ENCODE peak calls at places on chromosomes 4 and X, in seven cellular contexts. J is fibroblast of pulmonary artery, G is Peyer's patch, K is upper lobe of right lung, Z is kidney epithelial cell, B is AG04450, C is astrocyte of the cerebellum. V is an unnamed sample.

GRCh38 chr4:95596676-95597075 is 47.9 kb upstream of the UNC5C start:
- DNase-seq in J (no peak), G (no peak), K (no peak), Z (no peak), B (no peak), C (no peak), V (no peak)

GRCh38 chr4:108454227-108454626 is 166.1 kb upstream of the RPL34 start:
- DNase-seq in J (no peak), G (no peak), K (no peak), Z (no peak), B (no peak), C (peak), V (no peak)

GRCh38 chr4:138104462-138104775 is 137.7 kb downstream of the SLC7A11 start:
- DNase-seq in J (no peak), G (no peak), K (no peak), Z (no peak), B (no peak), C (no peak), V (no peak)

GRCh38 chrX:63855896-63856295 is 70.9 kb upstream of the ARHGEF9 start:
- DNase-seq in J (no peak), G (no peak), K (no peak), Z (no peak), B (no peak), C (no peak), V (no peak)

GRCh38 chr4:162061214-162061613 is 102.6 kb downstream of the FSTL5 start:
- DNase-seq in J (no peak), G (no peak), K (no peak), Z (peak), B (no peak), C (no peak), V (no peak)

GRCh38 chr4:113471141-113471860 is 290.2 kb downstream of the CAMK2D start:
- DNase-seq in J (peak), G (no peak), K (no peak), Z (no peak), B (no peak), C (peak), V (no peak)

GRCh38 chrX:40202456-40202855 is 104.7 kb upstream of the BCOR start:
- DNase-seq in J (no peak), G (no peak), K (no peak), Z (no peak), B (no peak), C (no peak), V (no peak)

GRCh38 chrX:50003927-50004326 is 81.5 kb downstream of the CLCN5 start:
- DNase-seq in J (no peak), G (no peak), K (no peak), Z (no peak), B (no peak), C (no peak), V (no peak)

GRCh38 chrX:109839694-109840358 is 106.8 kb upstream of the ACSL4 start:
- DNase-seq in J (peak), G (no peak), K (peak), Z (no peak), B (no peak), C (no peak), V (no peak)

GRCh38 chrX:121569609-121570008 is 522.2 kb downstream of the GLUD2 start:
- DNase-seq in J (no peak), G (no peak), K (no peak), Z (no peak), B (no peak), C (no peak), V (no peak)

GRCh38 chrX:18220786-18221185 is at the start of gene BEND2:
- DNase-seq in J (no peak), G (no peak), K (no peak), Z (no peak), B (no peak), C (no peak), V (no peak)

GRCh38 chrX:47605024-47605423 is 14.6 kb downstream of the SYN1 start:
- DNase-seq in J (no peak), G (no peak), K (no peak), Z (no peak), B (no peak), C (no peak), V (no peak)

GRCh38 chr4:173488656-173489055 is 41.4 kb downstream of the HAND2 start:
- DNase-seq in J (peak), G (no peak), K (no peak), Z (no peak), B (no peak), C (no peak), V (no peak)

GRCh38 chr4:77880784-77881183 is 18.2 kb downstream of the MRPL1 start:
- DNase-seq in J (no peak), G (no peak), K (no peak), Z (no peak), B (no peak), C (no peak), V (no peak)

GRCh38 chr4:188452097-188452496 is 312.9 kb downstream of the TRIML1 start:
- DNase-seq in J (no peak), G (no peak), K (no peak), Z (no peak), B (no peak), C (no peak), V (no peak)

GRCh38 chr4:2353222-2354107 is 65.0 kb downstream of the ZFYVE28 start:
- DNase-seq in J (peak), G (peak), K (peak), Z (no peak), B (no peak), C (no peak), V (no peak)

GRCh38 chrX:112874614-112875013 is 34.0 kb upstream of the AMOT start:
- DNase-seq in J (no peak), G (no peak), K (no peak), Z (no peak), B (no peak), C (no peak), V (no peak)

GRCh38 chr4:4640692-4641091 is 98.8 kb upstream of the STX18 start:
- DNase-seq in J (no peak), G (no peak), K (no peak), Z (no peak), B (no peak), C (no peak), V (no peak)

GRCh38 chr4:40718571-40718970 is 31.2 kb upstream of the NSUN7 start:
- DNase-seq in J (no peak), G (peak), K (no peak), Z (no peak), B (no peak), C (no peak), V (peak)

GRCh38 chr4:41426523-41426922 is 111.4 kb upstream of the LIMCH1 start:
- DNase-seq in J (no peak), G (no peak), K (no peak), Z (no peak), B (no peak), C (no peak), V (no peak)

GRCh38 chrX:30821116-30821515 is 67.9 kb downstream of the TAB3 start:
- DNase-seq in J (no peak), G (no peak), K (no peak), Z (no peak), B (no peak), C (no peak), V (no peak)

GRCh38 chr4:114037981-114038380 is 58.5 kb upstream of the ARSJ start:
- DNase-seq in J (no peak), G (no peak), K (no peak), Z (no peak), B (no peak), C (no peak), V (no peak)

GRCh38 chr4:2799444-2799911 is 6.6 kb downstream of the SH3BP2 start:
- DNase-seq in J (no peak), G (peak), K (peak), Z (no peak), B (no peak), C (no peak), V (no peak)

GRCh38 chr4:151291485-151291884 is 14.5 kb downstream of the PRSS48 start:
- DNase-seq in J (no peak), G (no peak), K (no peak), Z (no peak), B (no peak), C (no peak), V (no peak)

GRCh38 chrX:141405486-141405877 is 163.2 kb upstream of the SPANXC start:
- DNase-seq in J (peak), G (no peak), K (no peak), Z (no peak), B (no peak), C (no peak), V (no peak)

GRCh38 chr4:48905363-48906015 is 1.1 kb downstream of the OCIAD2 start:
- DNase-seq in J (peak), G (peak), K (no peak), Z (peak), B (no peak), C (no peak), V (peak)

GRCh38 chr4:133624744-133625143 is 475.6 kb downstream of the PCDH10 start:
- DNase-seq in J (no peak), G (no peak), K (no peak), Z (no peak), B (no peak), C (no peak), V (no peak)

GRCh38 chrX:19017271-19017670 is 33.4 kb upstream of the PHKA2 start:
- DNase-seq in J (peak), G (no peak), K (no peak), Z (no peak), B (no peak), C (no peak), V (no peak)

GRCh38 chrX:125170459-125170858 is 149.2 kb upstream of the TEX13C start:
- DNase-seq in J (no peak), G (no peak), K (no peak), Z (no peak), B (no peak), C (no peak), V (no peak)

GRCh38 chr4:112213850-112214249 is 17.7 kb upstream of the AP1AR start:
- DNase-seq in J (peak), G (no peak), K (no peak), Z (no peak), B (peak), C (no peak), V (no peak)

GRCh38 chr4:5622596-5622995 is 85.8 kb downstream of the EVC2 start:
- DNase-seq in J (no peak), G (no peak), K (no peak), Z (no peak), B (no peak), C (no peak), V (no peak)

GRCh38 chr4:188781655-188782054 is 642.4 kb downstream of the TRIML1 start:
- DNase-seq in J (no peak), G (no peak), K (no peak), Z (no peak), B (no peak), C (no peak), V (no peak)

GRCh38 chr4:107035711-107036601 is at the start of gene DKK2:
- DNase-seq in J (no peak), G (peak), K (peak), Z (no peak), B (no peak), C (no peak), V (no peak)

GRCh38 chr4:107034982-107035710 is 967 bp downstream of the DKK2 start:
- DNase-seq in J (no peak), G (peak), K (no peak), Z (no peak), B (no peak), C (no peak), V (no peak)

GRCh38 chr4:107037188-107037587 is 1.1 kb upstream of the DKK2 start:
- DNase-seq in J (peak), G (peak), K (peak), Z (no peak), B (no peak), C (no peak), V (no peak)

GRCh38 chr4:107036602-107037151 is 564 bp upstream of the DKK2 start:
- DNase-seq in J (no peak), G (no peak), K (no peak), Z (no peak), B (no peak), C (no peak), V (no peak)

DNA sequence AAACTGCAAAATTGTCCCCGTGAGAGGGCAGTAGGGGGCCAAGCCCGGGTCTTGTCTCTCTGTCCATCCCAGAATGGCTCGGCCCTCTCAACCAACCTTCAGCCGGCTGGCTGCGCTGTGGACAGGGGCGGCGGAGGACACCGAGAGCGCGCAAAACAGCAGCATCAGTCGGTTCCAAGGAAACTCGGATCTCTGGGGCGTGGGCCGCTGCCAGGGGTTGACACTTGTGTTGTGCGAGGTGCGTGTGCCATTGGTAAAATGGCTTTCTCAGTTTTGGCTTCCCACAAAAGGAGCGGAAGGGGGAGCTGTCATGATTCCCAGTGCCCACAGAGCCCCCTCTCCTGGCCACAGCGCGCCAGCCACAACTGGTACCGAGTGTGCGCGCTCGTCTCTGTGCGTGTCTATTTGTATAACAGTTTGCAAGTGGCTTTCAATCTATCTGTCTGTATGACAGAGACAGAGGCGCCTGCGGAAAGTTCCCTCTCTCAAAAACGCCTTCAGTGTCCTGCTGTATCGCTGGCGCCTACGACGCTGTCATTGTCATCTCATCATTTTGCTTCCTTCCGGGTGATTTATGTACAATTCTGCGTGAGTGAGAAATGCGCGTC is 1.9 kb downstream of the DKK2 start:
- DNase-seq in J (no peak), G (no peak), K (peak), Z (no peak), B (no peak), C (no peak), V (no peak)
- H3K4me3 ChIP-seq in J (no peak), G (no peak), K (no peak), Z (peak), B (no peak), C (peak), V (peak)

GRCh38 chr4:75051431-75051830 is 118.5 kb downstream of the PARM1 start:
- DNase-seq in J (no peak), G (no peak), K (no peak), Z (no peak), B (no peak), C (no peak), V (no peak)

GRCh38 chr4:75046226-75046625 is 113.3 kb downstream of the PARM1 start:
- DNase-seq in J (no peak), G (no peak), K (no peak), Z (no peak), B (no peak), C (no peak), V (no peak)

GRCh38 chr4:75046641-75047040 is 113.7 kb downstream of the PARM1 start:
- DNase-seq in J (no peak), G (no peak), K (no peak), Z (no peak), B (no peak), C (no peak), V (no peak)

GRCh38 chr4:75042601-75043208 is 109.8 kb downstream of the PARM1 start:
- DNase-seq in J (no peak), G (no peak), K (no peak), Z (no peak), B (no peak), C (no peak), V (no peak)

GRCh38 chr4:75048208-75048879 is 115.4 kb downstream of the PARM1 start:
- DNase-seq in J (no peak), G (no peak), K (no peak), Z (no peak), B (no peak), C (no peak), V (no peak)
- TF ChIP-seq CTCF in J (no peak), G (no peak), K (no peak), Z (peak), B (peak), C (no peak), V (peak)

GRCh38 chrX:2962346-2962745 is 33.2 kb upstream of the ARSD start:
- DNase-seq in J (no peak), G (no peak), K (no peak), Z (no peak), B (no peak), C (no peak), V (no peak)
- H3K4me3 ChIP-seq in J (no peak), G (peak), K (no peak), Z (no peak), B (no peak), C (no peak), V (no peak)

DNA sequence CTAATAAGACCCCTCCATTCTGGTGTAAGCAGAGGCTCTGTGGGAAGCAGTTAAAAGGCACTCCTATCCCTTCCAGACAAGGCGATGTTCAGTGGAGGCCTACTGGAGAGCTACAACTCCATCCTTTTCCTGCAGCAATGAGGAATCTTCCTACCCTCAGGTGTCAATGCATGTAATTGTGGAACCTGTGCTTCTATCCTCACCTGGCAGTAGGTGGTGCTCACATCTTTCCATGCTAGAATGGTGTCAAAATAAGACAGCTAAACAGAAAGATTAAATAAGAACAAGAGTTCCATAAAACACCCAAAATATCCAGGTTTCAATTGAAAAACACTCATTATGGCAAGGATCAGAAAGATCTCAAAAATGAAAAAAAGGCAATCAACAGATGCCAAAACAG is 224.6 kb downstream of the IL15 start:
- DNase-seq in J (no peak), G (no peak), K (no peak), Z (no peak), B (no peak), C (no peak), V (no peak)
- TF ChIP-seq CTCF in J (no peak), G (no peak), K (no peak), Z (no peak), B (no peak), C (no peak), V (no peak)

GRCh38 chr4:180500146-180500545 is 1743.1 kb upstream of the TENM3 start:
- DNase-seq in J (no peak), G (no peak), K (no peak), Z (no peak), B (no peak), C (no peak), V (no peak)
- H3K4me3 ChIP-seq in J (no peak), G (no peak), K (no peak), Z (no peak), B (no peak), C (no peak), V (no peak)

GRCh38 chr4:147617841-147618421 is 734 bp downstream of the TMEM184C start:
- DNase-seq in J (no peak), G (no peak), K (no peak), Z (no peak), B (no peak), C (no peak), V (no peak)

GRCh38 chr4:147620315-147620714 is 3.1 kb downstream of the TMEM184C start:
- DNase-seq in J (no peak), G (no peak), K (no peak), Z (no peak), B (no peak), C (no peak), V (no peak)

GRCh38 chr4:147616849-147617172 is 386 bp upstream of the TMEM184C start:
- DNase-seq in J (no peak), G (no peak), K (no peak), Z (no peak), B (no peak), C (no peak), V (no peak)

DNA sequence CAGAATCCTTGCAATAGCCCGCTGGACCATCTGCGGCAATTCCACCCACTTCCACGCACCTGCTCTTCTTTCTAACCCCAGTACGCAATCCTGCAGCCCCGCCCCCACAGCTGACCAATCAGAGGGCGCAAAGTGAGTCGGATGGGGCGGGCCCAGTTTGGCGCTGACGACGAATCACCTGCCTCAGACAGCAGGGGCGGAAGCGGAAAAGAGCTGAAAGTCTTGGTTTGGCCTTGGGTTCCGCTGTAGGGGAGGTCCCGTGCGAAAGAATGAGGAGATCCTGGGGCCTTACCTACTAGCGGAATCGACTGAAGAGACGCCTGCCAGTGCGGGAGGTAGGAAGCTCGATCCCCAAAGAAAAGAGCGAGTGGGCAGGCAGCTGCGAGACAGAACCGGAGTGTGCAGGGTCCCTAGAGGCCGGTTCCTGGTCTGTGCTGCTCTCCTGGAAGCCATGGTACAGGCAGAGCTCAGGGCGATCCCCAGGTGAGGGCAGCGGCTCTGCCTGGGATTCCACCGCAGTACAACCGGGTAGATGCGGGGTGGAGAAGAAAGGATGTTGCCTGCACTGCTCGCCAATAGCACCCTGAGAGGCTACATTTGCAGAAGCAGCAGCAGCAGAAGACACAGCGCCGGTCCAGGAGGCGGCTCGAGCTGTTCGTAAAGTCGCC is at the start of gene TMEM184C:
- DNase-seq in J (peak), G (peak), K (peak), Z (peak), B (peak), C (peak), V (peak)
- TF ChIP-seq CTCF in J (no peak), G (peak), K (no peak), Z (no peak), B (peak), C (peak), V (peak)

V was measured in retinal pigment epithelial cell.